ENCODE peak calls at places on chromosomes 13 and 19, in five cellular contexts. G, O, U, B and Z are unnamed samples.

GRCh38 chr19:38425810-38426466 is at the start of gene RASGRP4:
- DNase-seq in G (peak), U (no peak), B (no peak), O (no peak), Z (no peak)

GRCh38 chr13:51534075-51534817 is 50.0 kb upstream of the WDFY2 start:
- DNase-seq in O (no peak), B (no peak), G (peak), U (no peak), Z (no peak)

GRCh38 chr19:41355035-41355434 is 1.3 kb upstream of the TGFB1 start:
- DNase-seq in O (no peak), U (no peak), G (no peak), B (no peak), Z (no peak)

GRCh38 chr19:30322641-30323320 is 49.4 kb upstream of the ZNF536 start:
- DNase-seq in G (no peak), O (no peak), U (no peak), B (no peak), Z (no peak)

GRCh38 chr19:2027361-2027760 is 11.8 kb upstream of the BTBD2 start:
- DNase-seq in B (no peak), G (no peak), O (no peak), U (peak), Z (no peak)

GRCh38 chr13:31927219-31927653 is 104.3 kb upstream of the FRY start:
- DNase-seq in O (no peak), G (no peak), U (no peak), B (peak), Z (no peak)

GRCh38 chr19:15776991-15777787 is 10.3 kb upstream of the OR10H5 start:
- DNase-seq in O (no peak), B (no peak), G (no peak), U (no peak), Z (no peak)

GRCh38 chr13:36038785-36039415 is 92.3 kb downstream of the DCLK1 start:
- DNase-seq in U (peak), G (no peak), O (no peak), B (no peak), Z (no peak)

GRCh38 chr13:112102243-112102642 is 35.3 kb downstream of the SOX1 start:
- DNase-seq in G (no peak), U (no peak), B (no peak), O (no peak), Z (no peak)

GRCh38 chr13:20411638-20412342 is 113.9 kb downstream of the CRYL1 start:
- DNase-seq in B (no peak), O (no peak), U (no peak), G (peak), Z (no peak)

GRCh38 chr19:12694641-12695040 is 1.8 kb downstream of the FBXW9 start:
- DNase-seq in O (no peak), U (no peak), G (no peak), B (no peak), Z (no peak)

GRCh38 chr19:50548191-50549058 is 19.8 kb downstream of the LRRC4B start:
- DNase-seq in G (no peak), U (no peak), B (no peak), O (no peak), Z (no peak)

GRCh38 chr13:63209330-63210017 is 1793.8 kb upstream of the PCDH20 start:
- DNase-seq in G (no peak), U (peak), B (no peak), O (peak), Z (no peak)

GRCh38 chr19:10295305-10295846 is 5.6 kb downstream of the ICAM5 start:
- DNase-seq in O (no peak), G (peak), U (no peak), B (peak), Z (no peak)

GRCh38 chr13:112679932-112680677 is 9.7 kb upstream of the ATP11A start:
- DNase-seq in B (no peak), O (no peak), G (no peak), U (no peak), Z (no peak)

GRCh38 chr19:29505034-29505824 is 20.6 kb upstream of the VSTM2B start:
- DNase-seq in B (no peak), U (no peak), O (no peak), G (no peak), Z (peak)

GRCh38 chr13:74825170-74825948 is 656.6 kb downstream of the TBC1D4 start:
- DNase-seq in O (peak), U (peak), G (no peak), B (no peak), Z (no peak)

GRCh38 chr13:35882722-35883497 is 248.3 kb downstream of the DCLK1 start:
- DNase-seq in U (no peak), O (no peak), B (no peak), G (no peak), Z (no peak)

GRCh38 chr19:46033401-46033800 is 7.4 kb downstream of the IGFL4 start:
- DNase-seq in B (no peak), U (no peak), O (no peak), G (no peak), Z (no peak)

GRCh38 chr19:14101003-14101545 is 10.5 kb upstream of the SAMD1 start:
- DNase-seq in U (no peak), G (no peak), B (no peak), O (no peak), Z (no peak)

GRCh38 chr13:102563267-102563666 is 33.5 kb upstream of the TPP2 start:
- DNase-seq in O (no peak), G (no peak), B (no peak), U (no peak), Z (no peak)

GRCh38 chr19:45305421-45305820 is 17.3 kb downstream of the CKM start:
- DNase-seq in U (peak), G (no peak), B (no peak), O (no peak), Z (no peak)

GRCh38 chr19:43570174-43570791 is 5.0 kb downstream of the XRCC1 start:
- DNase-seq in B (no peak), U (no peak), G (no peak), O (no peak), Z (no peak)

GRCh38 chr19:12868540-12869112 is 12.6 kb downstream of the DNASE2 start:
- DNase-seq in U (no peak), G (no peak), O (peak), B (no peak), Z (no peak)

GRCh38 chr19:38684078-38684861 is 36.8 kb downstream of the ACTN4 start:
- DNase-seq in O (peak), B (peak), U (peak), G (peak), Z (no peak)

GRCh38 chr19:16134510-16134909 is 9.0 kb upstream of the HSH2D start:
- DNase-seq in U (no peak), O (no peak), G (no peak), B (no peak), Z (no peak)

GRCh38 chr19:49331616-49332055 is 3.6 kb upstream of the CD37 start:
- DNase-seq in G (peak), O (peak), U (peak), B (peak), Z (no peak)